ENCODE peak calls at places on chromosomes 4 and X, in five cellular contexts. Q, P, Y, O and K are unnamed samples.

GRCh38 chr4:39698424-39699009 is 581 bp downstream of the UBE2K start:
- DNase-seq in Q (no peak), P (no peak), Y (no peak), O (peak; percentile 41), K (no peak)

GRCh38 chr4:11914406-11914805 is 485.7 kb upstream of the HS3ST1 start:
- DNase-seq in Q (no peak), P (no peak), Y (no peak), O (no peak), K (no peak)

GRCh38 chr4:46508216-46508615 is 118.3 kb upstream of the GABRA2 start:
- DNase-seq in Q (no peak), P (no peak), Y (no peak), O (no peak), K (no peak)

GRCh38 chrX:97616883-97617510 is 733.3 kb downstream of the RPA4 start:
- DNase-seq in Q (no peak), P (no peak), Y (no peak), O (peak; percentile 21), K (peak; percentile 64)

GRCh38 chr4:125313497-125313896 is 1.3 kb upstream of the FAT4 start:
- DNase-seq in Q (no peak), P (peak; percentile 14), Y (no peak), O (peak; percentile 84), K (peak; percentile 90)

GRCh38 chr4:168787334-168787733 is 222.7 kb downstream of the CBR4 start:
- DNase-seq in Q (no peak), P (no peak), Y (no peak), O (no peak), K (no peak)

GRCh38 chr4:8159522-8160232 is 1.1 kb upstream of the ABLIM2 start:
- DNase-seq in Q (peak; percentile 53), P (no peak), Y (no peak), O (no peak), K (no peak)

GRCh38 chr4:88211473-88212252 is 53.2 kb upstream of the ABCG2 start:
- DNase-seq in Q (no peak), P (no peak), Y (no peak), O (no peak), K (peak; percentile 48)

GRCh38 chrX:134711135-134711941 is 53.1 kb upstream of the PLAC1 start:
- DNase-seq in Q (no peak), P (no peak), Y (no peak), O (no peak), K (no peak)

GRCh38 chrX:69120476-69120875 is 44.8 kb downstream of the PJA1 start:
- DNase-seq in Q (no peak), P (no peak), Y (no peak), O (no peak), K (no peak)

GRCh38 chr4:70721747-70722146 is at the start of gene RUFY3:
- DNase-seq in Q (no peak), P (peak; percentile 94), Y (no peak), O (peak; percentile 93), K (peak; percentile 97)

GRCh38 chr4:25253072-25253447 is 19.2 kb downstream of the PI4K2B start:
- DNase-seq in Q (no peak), P (no peak), Y (no peak), O (no peak), K (no peak)

GRCh38 chrX:12089740-12090139 is 48.5 kb upstream of the FRMPD4 start:
- DNase-seq in Q (no peak), P (no peak), Y (no peak), O (no peak), K (no peak)

GRCh38 chr4:112951362-112951962 is 98.0 kb upstream of the ANK2 start:
- DNase-seq in Q (no peak), P (no peak), Y (no peak), O (no peak), K (no peak)

GRCh38 chr4:76087007-76087769 is 12.7 kb downstream of the ART3 start:
- DNase-seq in Q (peak; percentile 42), P (peak; percentile 13), Y (no peak), O (peak; percentile 70), K (peak; percentile 65)

GRCh38 chr4:45795165-45795564 is 328.7 kb downstream of the GABRG1 start:
- DNase-seq in Q (no peak), P (no peak), Y (no peak), O (no peak), K (no peak)

GRCh38 chr4:10080874-10081606 is 35.6 kb downstream of the WDR1 start:
- DNase-seq in Q (peak; percentile 47), P (no peak), Y (no peak), O (no peak), K (no peak)

GRCh38 chr4:158667651-158668198 is 4.0 kb downstream of the C4orf46 start:
- DNase-seq in Q (no peak), P (no peak), Y (peak; percentile 24), O (peak; percentile 20), K (no peak)